ENCODE peak calls at places on chromosomes 1 and 21, in nine cellular contexts. One of them, this sample, is unnamed.

GRCh38 chr1:170001266-170001665 is 73.2 kb downstream of the KIFAP3 start:
- DNase-seq in PC-9: no peak
- DNase-seq in tibial artery: no peak
- DNase-seq in endodermal cell: no peak
- DNase-seq in astrocyte of the cerebellum: no peak
- DNase-seq in HFFc6: no peak
- DNase-seq in ovary: no peak
- DNase-seq in nephron progenitor cell: no peak
- DNase-seq in lower leg skin: no peak
- DNase-seq in this sample: no peak

GRCh38 chr1:33429846-33430750 is 797 bp downstream of the PHC2 start:
- DNase-seq in PC-9: no peak
- DNase-seq in tibial artery: no peak
- DNase-seq in endodermal cell: no peak
- DNase-seq in astrocyte of the cerebellum: no peak
- DNase-seq in HFFc6: no peak
- DNase-seq in ovary: peak
- DNase-seq in nephron progenitor cell: no peak
- DNase-seq in lower leg skin: no peak
- DNase-seq in this sample: peak

GRCh38 chr1:193406901-193407300 is 220.5 kb upstream of the B3GALT2 start:
- DNase-seq in PC-9: no peak
- DNase-seq in tibial artery: no peak
- DNase-seq in endodermal cell: no peak
- DNase-seq in astrocyte of the cerebellum: peak
- DNase-seq in HFFc6: peak
- DNase-seq in ovary: no peak
- DNase-seq in nephron progenitor cell: no peak
- DNase-seq in lower leg skin: no peak
- DNase-seq in this sample: peak

GRCh38 chr21:26655466-26655865 is 82.4 kb upstream of the CYYR1 start:
- DNase-seq in PC-9: no peak
- DNase-seq in tibial artery: no peak
- DNase-seq in endodermal cell: no peak
- DNase-seq in astrocyte of the cerebellum: no peak
- DNase-seq in HFFc6: no peak
- DNase-seq in ovary: no peak
- DNase-seq in nephron progenitor cell: no peak
- DNase-seq in lower leg skin: no peak
- DNase-seq in this sample: no peak

GRCh38 chr1:87330954-87331318 is 2.3 kb downstream of the LMO4 start:
- DNase-seq in PC-9: no peak
- DNase-seq in tibial artery: no peak
- DNase-seq in endodermal cell: peak
- DNase-seq in astrocyte of the cerebellum: no peak
- DNase-seq in HFFc6: no peak
- DNase-seq in ovary: no peak
- DNase-seq in nephron progenitor cell: no peak
- DNase-seq in lower leg skin: no peak
- DNase-seq in this sample: peak

GRCh38 chr1:8420318-8420717 is 102.4 kb downstream of the SLC45A1 start:
- DNase-seq in PC-9: no peak
- DNase-seq in tibial artery: no peak
- DNase-seq in endodermal cell: no peak
- DNase-seq in astrocyte of the cerebellum: no peak
- DNase-seq in HFFc6: no peak
- DNase-seq in ovary: no peak
- DNase-seq in nephron progenitor cell: no peak
- DNase-seq in lower leg skin: no peak
- DNase-seq in this sample: no peak

GRCh38 chr1:75618382-75618781 is 7.5 kb upstream of the SLC44A5 start:
- DNase-seq in PC-9: no peak
- DNase-seq in tibial artery: no peak
- DNase-seq in endodermal cell: no peak
- DNase-seq in astrocyte of the cerebellum: no peak
- DNase-seq in HFFc6: no peak
- DNase-seq in ovary: no peak
- DNase-seq in nephron progenitor cell: no peak
- DNase-seq in lower leg skin: no peak
- DNase-seq in this sample: no peak

GRCh38 chr21:37582613-37583012 is 216.0 kb downstream of the DYRK1A start:
- DNase-seq in PC-9: peak
- DNase-seq in tibial artery: no peak
- DNase-seq in endodermal cell: peak
- DNase-seq in astrocyte of the cerebellum: peak
- DNase-seq in HFFc6: peak
- DNase-seq in ovary: peak
- DNase-seq in nephron progenitor cell: no peak
- DNase-seq in lower leg skin: no peak
- DNase-seq in this sample: peak

GRCh38 chr1:2240251-2241156 is 12.4 kb downstream of the SKI start:
- DNase-seq in PC-9: peak
- DNase-seq in tibial artery: peak
- DNase-seq in endodermal cell: peak
- DNase-seq in astrocyte of the cerebellum: no peak
- DNase-seq in HFFc6: no peak
- DNase-seq in ovary: peak
- DNase-seq in nephron progenitor cell: no peak
- DNase-seq in lower leg skin: peak
- DNase-seq in this sample: no peak

GRCh38 chr21:39051561-39051949 is 131.7 kb downstream of the PSMG1 start:
- DNase-seq in PC-9: no peak
- DNase-seq in tibial artery: no peak
- DNase-seq in endodermal cell: peak
- DNase-seq in astrocyte of the cerebellum: no peak
- DNase-seq in HFFc6: peak
- DNase-seq in ovary: no peak
- DNase-seq in nephron progenitor cell: no peak
- DNase-seq in lower leg skin: peak
- DNase-seq in this sample: no peak

GRCh38 chr1:220788900-220789299 is 2.2 kb downstream of the MTARC1 start:
- DNase-seq in PC-9: no peak
- DNase-seq in tibial artery: no peak
- DNase-seq in endodermal cell: no peak
- DNase-seq in astrocyte of the cerebellum: no peak
- DNase-seq in HFFc6: no peak
- DNase-seq in ovary: no peak
- DNase-seq in nephron progenitor cell: no peak
- DNase-seq in lower leg skin: no peak
- DNase-seq in this sample: no peak

GRCh38 chr1:40153073-40153770 is 8.0 kb upstream of the RLF start:
- DNase-seq in PC-9: peak
- DNase-seq in tibial artery: no peak
- DNase-seq in endodermal cell: peak
- DNase-seq in astrocyte of the cerebellum: peak
- DNase-seq in HFFc6: peak
- DNase-seq in ovary: no peak
- DNase-seq in nephron progenitor cell: no peak
- DNase-seq in lower leg skin: no peak
- DNase-seq in this sample: peak

GRCh38 chr1:101781437-101781836 is 215.3 kb downstream of the OLFM3 start:
- DNase-seq in PC-9: peak
- DNase-seq in tibial artery: no peak
- DNase-seq in endodermal cell: no peak
- DNase-seq in astrocyte of the cerebellum: peak
- DNase-seq in HFFc6: no peak
- DNase-seq in ovary: no peak
- DNase-seq in nephron progenitor cell: no peak
- DNase-seq in lower leg skin: no peak
- DNase-seq in this sample: no peak

GRCh38 chr21:37220433-37220980 is 46.6 kb downstream of the VPS26C start:
- DNase-seq in PC-9: no peak
- DNase-seq in tibial artery: no peak
- DNase-seq in endodermal cell: no peak
- DNase-seq in astrocyte of the cerebellum: peak
- DNase-seq in HFFc6: peak
- DNase-seq in ovary: no peak
- DNase-seq in nephron progenitor cell: no peak
- DNase-seq in lower leg skin: no peak
- DNase-seq in this sample: peak

GRCh38 chr1:59549903-59550302 is 253.0 kb downstream of the FGGY start:
- DNase-seq in PC-9: no peak
- DNase-seq in tibial artery: peak
- DNase-seq in endodermal cell: no peak
- DNase-seq in astrocyte of the cerebellum: no peak
- DNase-seq in HFFc6: peak
- DNase-seq in ovary: peak
- DNase-seq in nephron progenitor cell: no peak
- DNase-seq in lower leg skin: peak
- DNase-seq in this sample: no peak

GRCh38 chr21:20661745-20662470 is 336.3 kb upstream of the NCAM2 start:
- DNase-seq in PC-9: no peak
- DNase-seq in tibial artery: no peak
- DNase-seq in endodermal cell: peak
- DNase-seq in astrocyte of the cerebellum: no peak
- DNase-seq in HFFc6: no peak
- DNase-seq in ovary: no peak
- DNase-seq in nephron progenitor cell: no peak
- DNase-seq in lower leg skin: no peak
- DNase-seq in this sample: no peak

GRCh38 chr1:58891347-58891746 is 107.5 kb upstream of the JUN start:
- DNase-seq in PC-9: no peak
- DNase-seq in tibial artery: no peak
- DNase-seq in endodermal cell: no peak
- DNase-seq in astrocyte of the cerebellum: no peak
- DNase-seq in HFFc6: no peak
- DNase-seq in ovary: no peak
- DNase-seq in nephron progenitor cell: no peak
- DNase-seq in lower leg skin: no peak
- DNase-seq in this sample: no peak

GRCh38 chr1:76035053-76035452 is 39.5 kb upstream of the ST6GALNAC3 start:
- DNase-seq in PC-9: no peak
- DNase-seq in tibial artery: no peak
- DNase-seq in endodermal cell: no peak
- DNase-seq in astrocyte of the cerebellum: no peak
- DNase-seq in HFFc6: no peak
- DNase-seq in ovary: no peak
- DNase-seq in nephron progenitor cell: no peak
- DNase-seq in lower leg skin: no peak
- DNase-seq in this sample: no peak

GRCh38 chr1:78171736-78172590 is 126.2 kb downstream of the GIPC2 start:
- DNase-seq in PC-9: no peak
- DNase-seq in tibial artery: no peak
- DNase-seq in endodermal cell: no peak
- DNase-seq in astrocyte of the cerebellum: no peak
- DNase-seq in HFFc6: peak
- DNase-seq in ovary: no peak
- DNase-seq in nephron progenitor cell: no peak
- DNase-seq in lower leg skin: no peak
- DNase-seq in this sample: no peak

GRCh38 chr1:28369518-28370219 is at the start of gene PHACTR4:
- DNase-seq in PC-9: peak
- DNase-seq in tibial artery: peak
- DNase-seq in endodermal cell: peak
- DNase-seq in astrocyte of the cerebellum: peak
- DNase-seq in HFFc6: peak
- DNase-seq in ovary: peak
- DNase-seq in nephron progenitor cell: peak
- DNase-seq in lower leg skin: peak
- DNase-seq in this sample: peak
- TF ChIP-seq CTCF in PC-9: no peak
- TF ChIP-seq CTCF in tibial artery: peak
- TF ChIP-seq CTCF in endodermal cell: no peak
- TF ChIP-seq CTCF in astrocyte of the cerebellum: no peak
- TF ChIP-seq CTCF in HFFc6: no peak
- TF ChIP-seq CTCF in ovary: peak
- TF ChIP-seq CTCF in nephron progenitor cell: no peak
- TF ChIP-seq CTCF in lower leg skin: no peak
- TF ChIP-seq CTCF in this sample: no peak

GRCh38 chr1:248791010-248791409 is 34.7 kb downstream of the SH3BP5L start:
- DNase-seq in PC-9: no peak
- DNase-seq in tibial artery: no peak
- DNase-seq in endodermal cell: no peak
- DNase-seq in astrocyte of the cerebellum: no peak
- DNase-seq in HFFc6: no peak
- DNase-seq in ovary: no peak
- DNase-seq in nephron progenitor cell: no peak
- DNase-seq in lower leg skin: no peak
- DNase-seq in this sample: no peak
- TF ChIP-seq CTCF in PC-9: no peak
- TF ChIP-seq CTCF in tibial artery: no peak
- TF ChIP-seq CTCF in endodermal cell: no peak
- TF ChIP-seq CTCF in astrocyte of the cerebellum: no peak
- TF ChIP-seq CTCF in HFFc6: no peak
- TF ChIP-seq CTCF in ovary: no peak
- TF ChIP-seq CTCF in nephron progenitor cell: no peak
- TF ChIP-seq CTCF in lower leg skin: no peak
- TF ChIP-seq CTCF in this sample: no peak

DNA sequence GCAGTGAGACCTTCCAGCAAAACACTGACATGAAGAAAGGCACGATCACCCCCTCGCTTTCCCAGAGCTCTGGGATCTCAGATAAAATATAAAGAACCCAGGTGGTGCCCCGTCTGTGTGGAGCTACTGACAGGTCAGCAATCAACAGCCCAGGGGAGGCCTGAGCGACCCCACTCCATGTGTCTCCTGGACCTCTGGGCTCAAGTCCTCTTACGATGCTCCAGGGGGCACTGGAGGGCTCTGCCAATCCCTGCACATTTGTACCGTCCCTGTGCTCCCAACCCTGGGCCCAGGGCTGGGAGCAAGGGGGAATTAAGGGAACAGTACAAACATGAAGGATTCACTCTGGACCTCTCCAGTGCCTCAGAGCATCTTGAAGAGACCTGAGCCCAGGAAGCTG is 12.5 kb downstream of the S100A7A start:
- DNase-seq in PC-9: no peak
- DNase-seq in tibial artery: no peak
- DNase-seq in endodermal cell: peak
- DNase-seq in astrocyte of the cerebellum: no peak
- DNase-seq in HFFc6: no peak
- DNase-seq in ovary: no peak
- DNase-seq in nephron progenitor cell: no peak
- DNase-seq in lower leg skin: no peak
- DNase-seq in this sample: no peak
- TF ChIP-seq CTCF in PC-9: no peak
- TF ChIP-seq CTCF in tibial artery: no peak
- TF ChIP-seq CTCF in endodermal cell: peak
- TF ChIP-seq CTCF in astrocyte of the cerebellum: no peak
- TF ChIP-seq CTCF in HFFc6: no peak
- TF ChIP-seq CTCF in ovary: no peak
- TF ChIP-seq CTCF in nephron progenitor cell: no peak
- TF ChIP-seq CTCF in lower leg skin: no peak
- TF ChIP-seq CTCF in this sample: no peak

DNA sequence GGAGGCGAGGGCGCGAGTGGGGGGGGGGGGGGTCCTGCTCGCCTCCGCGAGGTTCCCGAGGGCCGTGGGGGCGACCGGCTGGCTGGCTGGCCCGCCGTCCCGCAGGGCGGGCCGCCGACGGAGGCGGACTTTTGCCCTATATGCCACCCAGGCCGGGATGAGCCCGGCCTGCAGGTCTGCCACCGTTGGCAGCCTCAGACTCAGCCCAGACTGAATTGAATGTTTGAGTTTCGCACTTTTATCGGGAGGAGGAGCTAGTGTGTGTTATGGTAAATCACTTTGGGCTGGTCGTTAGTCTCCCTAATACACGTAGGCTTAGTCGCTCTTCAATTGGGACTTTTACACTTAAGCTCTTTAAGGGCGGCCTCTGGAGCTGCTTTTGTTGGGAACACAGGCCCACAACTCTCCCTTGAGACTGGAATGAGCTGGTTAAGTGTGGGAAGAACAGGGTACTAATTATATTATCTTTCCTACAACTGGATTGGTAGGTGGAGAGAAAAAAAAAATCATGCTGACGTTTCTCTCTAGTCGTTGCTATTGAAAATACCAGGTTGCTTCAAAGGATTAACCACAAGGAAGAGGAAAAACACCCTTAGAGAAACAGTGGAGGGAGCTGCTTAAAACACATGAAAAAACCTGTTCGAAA is 1.3 kb upstream of the IRF2BP2 start:
- DNase-seq in PC-9: peak
- DNase-seq in tibial artery: no peak
- DNase-seq in endodermal cell: peak
- DNase-seq in astrocyte of the cerebellum: peak
- DNase-seq in HFFc6: peak
- DNase-seq in ovary: no peak
- DNase-seq in nephron progenitor cell: no peak
- DNase-seq in lower leg skin: peak
- DNase-seq in this sample: peak
- TF ChIP-seq CTCF in PC-9: peak
- TF ChIP-seq CTCF in tibial artery: no peak
- TF ChIP-seq CTCF in endodermal cell: no peak
- TF ChIP-seq CTCF in astrocyte of the cerebellum: no peak
- TF ChIP-seq CTCF in HFFc6: no peak
- TF ChIP-seq CTCF in ovary: no peak
- TF ChIP-seq CTCF in nephron progenitor cell: no peak
- TF ChIP-seq CTCF in lower leg skin: no peak
- TF ChIP-seq CTCF in this sample: peak